ENCODE peak calls at places on chromosomes 11 and 22, in ten cellular contexts. F is neural progenitor cell, R is fibroblast of lung, A is neuronal stem cell, Y is IMR-90, J is colonic mucosa, W is mammary epithelial cell, M is adipocyte, G is PC-3, Z is H1. L is an unnamed sample. For H3K36me3, the result is how much of the 10 kb centered on the place peaks cover.

GRCh38 chr11:128343134-128343514 is 244.2 kb downstream of the ETS1 start:
- DNase-seq in F (no peak), R (no peak), A (no peak), Y (no peak), J (no peak), W (no peak), M (no peak), G (no peak), Z (no peak), L (no peak)

GRCh38 chr22:42786606-42787356 is 66.1 kb upstream of the A4GALT start:
- DNase-seq in F (no peak), R (no peak), A (no peak), Y (no peak), J (no peak), W (no peak), M (no peak), G (no peak), Z (no peak), L (peak)

GRCh38 chr11:120950880-120951279 is 73.0 kb upstream of the TBCEL start:
- DNase-seq in F (no peak), R (no peak), A (no peak), Y (no peak), J (no peak), W (no peak), M (no peak), G (no peak), Z (no peak), L (no peak)

GRCh38 chr11:44605965-44606364 is 40.5 kb downstream of the CD82 start:
- DNase-seq in F (no peak), R (no peak), A (no peak), Y (no peak), J (no peak), W (no peak), M (no peak), G (no peak), Z (no peak), L (no peak)

GRCh38 chr11:29518389-29519174 is 498.2 kb downstream of the KCNA4 start:
- DNase-seq in F (peak), R (no peak), A (no peak), Y (no peak), J (no peak), W (peak), M (no peak), G (no peak), Z (no peak), L (no peak)

GRCh38 chr11:101439488-101439887 is 144.3 kb downstream of the TRPC6 start:
- DNase-seq in F (no peak), R (no peak), A (no peak), Y (no peak), J (no peak), W (no peak), M (no peak), G (peak), Z (no peak), L (no peak)

GRCh38 chr11:117096973-117097566 is 1.2 kb downstream of the SIK3 start:
- DNase-seq in F (no peak), R (no peak), A (no peak), Y (no peak), J (no peak), W (no peak), M (peak), G (no peak), Z (no peak), L (no peak)

GRCh38 chr11:12245091-12245490 is 132.3 kb upstream of the PARVA start:
- DNase-seq in F (no peak), R (no peak), A (no peak), Y (no peak), J (no peak), W (no peak), M (no peak), G (no peak), Z (no peak), L (no peak)

GRCh38 chr11:102361100-102362021 is 14.3 kb downstream of the BIRC2 start:
- DNase-seq in F (no peak), R (no peak), A (no peak), Y (peak), J (no peak), W (no peak), M (no peak), G (no peak), Z (no peak), L (peak)

GRCh38 chr11:28011813-28012212 is 96.1 kb downstream of the KIF18A start:
- DNase-seq in F (no peak), R (no peak), A (no peak), Y (no peak), J (no peak), W (no peak), M (no peak), G (no peak), Z (no peak), L (no peak)

GRCh38 chr11:44304091-44305084 is 5.6 kb downstream of the ALX4 start:
- DNase-seq in F (peak), R (no peak), A (no peak), Y (no peak), J (no peak), W (no peak), M (peak), G (no peak), Z (no peak), L (no peak)

GRCh38 chr11:83361831-83362230 is 75.7 kb upstream of the CCDC90B start:
- DNase-seq in F (no peak), R (no peak), A (no peak), Y (no peak), J (no peak), W (no peak), M (no peak), G (no peak), Z (no peak), L (no peak)

GRCh38 chr11:1226981-1227550 is 4.2 kb downstream of the MUC5B start:
- DNase-seq in F (peak), R (no peak), A (no peak), Y (peak), J (peak), W (no peak), M (no peak), G (no peak), Z (no peak), L (peak)

GRCh38 chr22:22705328-22706100 is 61.1 kb downstream of the GGTLC2 start:
- DNase-seq in F (no peak), R (no peak), A (no peak), Y (no peak), J (no peak), W (no peak), M (no peak), G (no peak), Z (no peak), L (no peak)

GRCh38 chr22:42725606-42726355 is 5.1 kb upstream of the A4GALT start:
- DNase-seq in F (no peak), R (no peak), A (no peak), Y (no peak), J (no peak), W (no peak), M (no peak), G (no peak), Z (no peak), L (no peak)

GRCh38 chr11:129895126-129896041 is at the start of gene NFRKB:
- DNase-seq in F (peak), R (peak), A (peak), Y (peak), J (peak), W (peak), M (peak), G (peak), Z (peak), L (peak)

GRCh38 chr11:132131051-132131450 is 760.6 kb downstream of the NTM start:
- DNase-seq in F (no peak), R (no peak), A (no peak), Y (no peak), J (no peak), W (no peak), M (no peak), G (no peak), Z (no peak), L (no peak)

GRCh38 chr11:15665368-15665871 is 550.7 kb downstream of the INSC start:
- DNase-seq in F (no peak), R (peak), A (no peak), Y (peak), J (peak), W (peak), M (peak), G (peak), Z (no peak), L (no peak)

GRCh38 chr22:44575344-44576268 is 77.6 kb upstream of the RTL6 start:
- DNase-seq in F (no peak), R (no peak), A (no peak), Y (no peak), J (no peak), W (no peak), M (no peak), G (no peak), Z (no peak), L (no peak)

GRCh38 chr22:44045171-44045570 is 21.1 kb downstream of the PARVB start:
- DNase-seq in F (no peak), R (no peak), A (no peak), Y (peak), J (no peak), W (no peak), M (peak), G (peak), Z (no peak), L (no peak)

GRCh38 chr11:110079726-110080125 is 13.5 kb upstream of the ZC3H12C start:
- DNase-seq in F (no peak), R (no peak), A (no peak), Y (no peak), J (no peak), W (peak), M (no peak), G (no peak), Z (no peak), L (no peak)

GRCh38 chr22:24146190-24146616 is 35.1 kb upstream of the SUSD2 start:
- DNase-seq in F (peak), R (peak), A (no peak), Y (peak), J (peak), W (no peak), M (peak), G (peak), Z (no peak), L (peak)

GRCh38 chr11:118914178-118914918 is 11.4 kb downstream of the BCL9L start:
- DNase-seq in F (peak), R (no peak), A (no peak), Y (no peak), J (peak), W (peak), M (no peak), G (peak), Z (no peak), L (peak)

GRCh38 chr11:82858556-82859091 is 41.6 kb downstream of the PRCP start:
- DNase-seq in F (no peak), R (peak), A (no peak), Y (peak), J (no peak), W (peak), M (peak), G (peak), Z (no peak), L (no peak)

GRCh38 chr11:84261707-84262106 is 975.5 kb upstream of the CCDC90B start:
- DNase-seq in F (peak), R (no peak), A (no peak), Y (no peak), J (no peak), W (no peak), M (no peak), G (no peak), Z (peak), L (no peak)

GRCh38 chr11:118634435-118635236 is 27.2 kb downstream of the PHLDB1 start:
- DNase-seq in F (peak), R (peak), A (no peak), Y (peak), J (peak), W (peak), M (no peak), G (peak), Z (peak), L (peak)

GRCh38 chr22:35961480-35961902 is 67.1 kb downstream of the RBFOX2 start:
- DNase-seq in F (peak), R (peak), A (peak), Y (peak), J (no peak), W (no peak), M (peak), G (no peak), Z (peak), L (peak)

GRCh38 chr22:27223317-27224177 is 566.2 kb downstream of the MIAT start:
- DNase-seq in F (no peak), R (peak), A (no peak), Y (peak), J (no peak), W (peak), M (peak), G (peak), Z (no peak), L (no peak)

GRCh38 chr22:22728382-22728781 is 84.0 kb downstream of the GGTLC2 start:
- DNase-seq in F (no peak), R (no peak), A (no peak), Y (no peak), J (no peak), W (peak), M (no peak), G (peak), Z (no peak), L (no peak)

GRCh38 chr11:57363681-57364080 is 17.3 kb downstream of the PRG3 start:
- DNase-seq in F (no peak), R (no peak), A (no peak), Y (no peak), J (no peak), W (no peak), M (no peak), G (no peak), Z (no peak), L (no peak)

GRCh38 chr11:131975624-131976420 is 605.4 kb downstream of the NTM start:
- DNase-seq in F (no peak), R (no peak), A (no peak), Y (no peak), J (no peak), W (no peak), M (no peak), G (no peak), Z (no peak), L (no peak)

GRCh38 chr11:88739524-88739923 is 326.3 kb downstream of the GRM5 start:
- DNase-seq in F (no peak), R (no peak), A (no peak), Y (no peak), J (no peak), W (no peak), M (no peak), G (no peak), Z (no peak), L (no peak)
- H3K36me3 ChIP-seq in F (under half), R (under half), A (under half), Y (under half), J (under half), W (under half), M (under half), G (under half), Z (under half), L (under half)

GRCh38 chr22:30383061-30383460 is 4.2 kb downstream of the RNF215 start:
- DNase-seq in F (no peak), R (no peak), A (no peak), Y (no peak), J (no peak), W (no peak), M (no peak), G (no peak), Z (no peak), L (no peak)

GRCh38 chr22:30382340-30382739 is 4.9 kb downstream of the RNF215 start:
- DNase-seq in F (no peak), R (no peak), A (no peak), Y (no peak), J (no peak), W (no peak), M (no peak), G (no peak), Z (no peak), L (no peak)

GRCh38 chr22:30386960-30387848 is at the start of gene RNF215:
- DNase-seq in F (peak), R (peak), A (peak), Y (peak), J (peak), W (peak), M (peak), G (peak), Z (peak), L (peak)

GRCh38 chr22:30386608-30386959 is 627 bp downstream of the RNF215 start:
- DNase-seq in F (no peak), R (no peak), A (no peak), Y (no peak), J (peak), W (no peak), M (no peak), G (no peak), Z (no peak), L (peak)

GRCh38 chr22:30385913-30386312 is 1.3 kb downstream of the RNF215 start:
- DNase-seq in F (no peak), R (no peak), A (no peak), Y (no peak), J (no peak), W (no peak), M (no peak), G (no peak), Z (no peak), L (peak)
- H3K9ac ChIP-seq in F (no peak), R (no peak), A (no peak), Y (peak), J (peak), W (no peak), M (peak), G (no peak), Z (no peak), L (peak)

GRCh38 chr22:20145832-20146223 is 5.0 kb downstream of the CCDC188 start:
- DNase-seq in F (no peak), R (no peak), A (no peak), Y (no peak), J (no peak), W (no peak), M (no peak), G (no peak), Z (no peak), L (no peak)

GRCh38 chr22:20141186-20142077 is 9.4 kb downstream of the CCDC188 start:
- DNase-seq in F (no peak), R (no peak), A (no peak), Y (peak), J (no peak), W (no peak), M (peak), G (no peak), Z (no peak), L (no peak)

GRCh38 chr22:20142711-20143621 is 7.9 kb downstream of the CCDC188 start:
- DNase-seq in F (no peak), R (no peak), A (no peak), Y (no peak), J (no peak), W (no peak), M (no peak), G (no peak), Z (no peak), L (no peak)

GRCh38 chr22:20145206-20145831 is 5.5 kb downstream of the CCDC188 start:
- DNase-seq in F (no peak), R (no peak), A (no peak), Y (no peak), J (no peak), W (no peak), M (no peak), G (no peak), Z (no peak), L (no peak)

GRCh38 chr22:20143883-20144665 is 6.8 kb downstream of the CCDC188 start:
- DNase-seq in F (no peak), R (no peak), A (no peak), Y (no peak), J (no peak), W (no peak), M (no peak), G (no peak), Z (no peak), L (no peak)
- H3K36me3 ChIP-seq in F (under half), R (under half), A (under half), Y (under half), J (under half), W (under half), M (under half), G (under half), Z (under half), L (under half)

DNA sequence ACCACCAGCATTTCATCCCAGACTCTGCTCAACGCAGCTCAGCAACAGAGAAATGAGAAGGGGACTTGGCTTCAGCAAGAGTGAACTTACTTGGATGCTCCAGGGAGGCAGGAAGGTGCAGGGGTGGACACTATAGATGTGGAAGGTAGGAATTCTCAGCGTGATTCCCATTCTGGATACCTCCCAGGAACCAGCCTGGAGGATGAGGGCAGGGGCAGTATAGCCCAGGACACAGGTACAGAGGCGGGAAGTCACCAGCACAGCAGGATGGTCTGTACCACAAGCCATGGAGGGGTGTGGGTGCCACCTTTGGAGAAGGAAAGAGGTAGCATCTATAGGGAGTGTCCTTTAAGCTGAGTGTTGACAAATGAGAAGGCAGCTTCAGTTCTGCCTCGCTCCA is 1275.2 kb downstream of the TBC1D22A start:
- DNase-seq in F (no peak), R (no peak), A (no peak), Y (no peak), J (no peak), W (no peak), M (no peak), G (no peak), Z (no peak), L (no peak)
- H3K9ac ChIP-seq in F (no peak), R (no peak), A (no peak), Y (no peak), J (no peak), W (no peak), M (no peak), G (no peak), Z (no peak), L (no peak)

L was measured in kidney.